ENCODE peak calls at places on chromosomes 4 and X, in four cellular contexts. One of them, this sample, is unnamed.

GRCh38 chr4:3250438-3250955 is 1.5 kb downstream of the MSANTD1 start:
- DNase-seq in activated CD4-positive, alpha-beta memory T cell treated with anti-CD3 and anti-CD28 coated beads, Interleukin-2, amount 10 ng/mL, durations not matched to agents 7 days and 5 days: no peak
- DNase-seq in fibroblast of lung: no peak
- DNase-seq in neural progenitor cell: no peak
- DNase-seq in this sample: no peak

GRCh38 chr4:143307536-143307935 is 29.1 kb upstream of the GAB1 start:
- DNase-seq in activated CD4-positive, alpha-beta memory T cell treated with anti-CD3 and anti-CD28 coated beads, Interleukin-2, amount 10 ng/mL, durations not matched to agents 7 days and 5 days: no peak
- DNase-seq in fibroblast of lung: no peak
- DNase-seq in neural progenitor cell: no peak
- DNase-seq in this sample: no peak

GRCh38 chr4:2855584-2855983 is 11.9 kb downstream of the ADD1 start:
- DNase-seq in activated CD4-positive, alpha-beta memory T cell treated with anti-CD3 and anti-CD28 coated beads, Interleukin-2, amount 10 ng/mL, durations not matched to agents 7 days and 5 days: no peak
- DNase-seq in fibroblast of lung: no peak
- DNase-seq in neural progenitor cell: no peak
- DNase-seq in this sample: no peak

GRCh38 chr4:173001571-173001970 is 167.0 kb upstream of the GALNT7 start:
- DNase-seq in activated CD4-positive, alpha-beta memory T cell treated with anti-CD3 and anti-CD28 coated beads, Interleukin-2, amount 10 ng/mL, durations not matched to agents 7 days and 5 days: no peak
- DNase-seq in fibroblast of lung: peak; percentile 89
- DNase-seq in neural progenitor cell: no peak
- DNase-seq in this sample: no peak

GRCh38 chr4:24519649-24520048 is 64.7 kb downstream of the DHX15 start:
- DNase-seq in activated CD4-positive, alpha-beta memory T cell treated with anti-CD3 and anti-CD28 coated beads, Interleukin-2, amount 10 ng/mL, durations not matched to agents 7 days and 5 days: no peak
- DNase-seq in fibroblast of lung: peak; percentile 71
- DNase-seq in neural progenitor cell: no peak
- DNase-seq in this sample: no peak

GRCh38 chr4:4430492-4431195 is 43.7 kb downstream of the NSG1 start:
- DNase-seq in activated CD4-positive, alpha-beta memory T cell treated with anti-CD3 and anti-CD28 coated beads, Interleukin-2, amount 10 ng/mL, durations not matched to agents 7 days and 5 days: peak; percentile 58
- DNase-seq in fibroblast of lung: peak; percentile 82
- DNase-seq in neural progenitor cell: peak; percentile 79
- DNase-seq in this sample: no peak

GRCh38 chrX:38438321-38438720 is 85.9 kb downstream of the OTC start:
- DNase-seq in activated CD4-positive, alpha-beta memory T cell treated with anti-CD3 and anti-CD28 coated beads, Interleukin-2, amount 10 ng/mL, durations not matched to agents 7 days and 5 days: no peak
- DNase-seq in fibroblast of lung: no peak
- DNase-seq in neural progenitor cell: peak; percentile 3
- DNase-seq in this sample: no peak

GRCh38 chr4:96912731-96913130 is 1072.8 kb downstream of the PDHA2 start:
- DNase-seq in activated CD4-positive, alpha-beta memory T cell treated with anti-CD3 and anti-CD28 coated beads, Interleukin-2, amount 10 ng/mL, durations not matched to agents 7 days and 5 days: no peak
- DNase-seq in fibroblast of lung: no peak
- DNase-seq in neural progenitor cell: peak; percentile 73
- DNase-seq in this sample: no peak

GRCh38 chr4:182320580-182320979 is 77.4 kb downstream of the TENM3 start:
- DNase-seq in activated CD4-positive, alpha-beta memory T cell treated with anti-CD3 and anti-CD28 coated beads, Interleukin-2, amount 10 ng/mL, durations not matched to agents 7 days and 5 days: no peak
- DNase-seq in fibroblast of lung: no peak
- DNase-seq in neural progenitor cell: no peak
- DNase-seq in this sample: no peak

GRCh38 chr4:6768539-6768905 is 14.0 kb upstream of the KIAA0232 start:
- DNase-seq in activated CD4-positive, alpha-beta memory T cell treated with anti-CD3 and anti-CD28 coated beads, Interleukin-2, amount 10 ng/mL, durations not matched to agents 7 days and 5 days: no peak
- DNase-seq in fibroblast of lung: peak; percentile 48
- DNase-seq in neural progenitor cell: no peak
- DNase-seq in this sample: peak; percentile 83

This sample was measured in tibial artery.